ENCODE peak calls at places on chromosomes 4 and X, in nine cellular contexts. One of them, this sample, is unnamed.

GRCh38 chrX:129996120-129996519 is 13.7 kb downstream of the BCORL1 start:
- DNase-seq in pancreas: no peak
- DNase-seq in omental fat pad: no peak
- DNase-seq in GM13977: no peak
- DNase-seq in lung: no peak
- DNase-seq in epithelial cell of esophagus: peak
- DNase-seq in psoas muscle: no peak
- DNase-seq in breast epithelium: no peak
- DNase-seq in foreskin fibroblast: peak
- DNase-seq in this sample: no peak

GRCh38 chr4:40953253-40954118 is 203.7 kb downstream of the NSUN7 start:
- DNase-seq in pancreas: no peak
- DNase-seq in omental fat pad: no peak
- DNase-seq in GM13977: no peak
- DNase-seq in lung: no peak
- DNase-seq in epithelial cell of esophagus: no peak
- DNase-seq in psoas muscle: peak
- DNase-seq in breast epithelium: no peak
- DNase-seq in foreskin fibroblast: peak
- DNase-seq in this sample: no peak

GRCh38 chrX:14209034-14209433 is 179.3 kb upstream of the GEMIN8 start:
- DNase-seq in pancreas: no peak
- DNase-seq in omental fat pad: no peak
- DNase-seq in GM13977: no peak
- DNase-seq in lung: no peak
- DNase-seq in epithelial cell of esophagus: peak
- DNase-seq in psoas muscle: no peak
- DNase-seq in breast epithelium: no peak
- DNase-seq in foreskin fibroblast: no peak
- DNase-seq in this sample: no peak

GRCh38 chr4:56465599-56466295 is 1.7 kb upstream of the SRP72 start:
- DNase-seq in pancreas: no peak
- DNase-seq in omental fat pad: no peak
- DNase-seq in GM13977: no peak
- DNase-seq in lung: no peak
- DNase-seq in epithelial cell of esophagus: peak
- DNase-seq in psoas muscle: no peak
- DNase-seq in breast epithelium: no peak
- DNase-seq in foreskin fibroblast: peak
- DNase-seq in this sample: no peak

GRCh38 chr4:128279624-128280225 is 7.9 kb downstream of the PGRMC2 start:
- DNase-seq in pancreas: no peak
- DNase-seq in omental fat pad: no peak
- DNase-seq in GM13977: no peak
- DNase-seq in lung: no peak
- DNase-seq in epithelial cell of esophagus: no peak
- DNase-seq in psoas muscle: no peak
- DNase-seq in breast epithelium: no peak
- DNase-seq in foreskin fibroblast: no peak
- DNase-seq in this sample: no peak

GRCh38 chr4:83285022-83285387 is 407 bp upstream of the COQ2 start:
- DNase-seq in pancreas: no peak
- DNase-seq in omental fat pad: no peak
- DNase-seq in GM13977: peak
- DNase-seq in lung: peak
- DNase-seq in epithelial cell of esophagus: peak
- DNase-seq in psoas muscle: no peak
- DNase-seq in breast epithelium: no peak
- DNase-seq in foreskin fibroblast: peak
- DNase-seq in this sample: no peak

GRCh38 chrX:63765692-63766091 is 19.3 kb downstream of the ARHGEF9 start:
- DNase-seq in pancreas: no peak
- DNase-seq in omental fat pad: no peak
- DNase-seq in GM13977: no peak
- DNase-seq in lung: no peak
- DNase-seq in epithelial cell of esophagus: no peak
- DNase-seq in psoas muscle: no peak
- DNase-seq in breast epithelium: no peak
- DNase-seq in foreskin fibroblast: no peak
- DNase-seq in this sample: no peak

GRCh38 chrX:103124284-103124683 is 31.3 kb upstream of the NXF3 start:
- DNase-seq in pancreas: no peak
- DNase-seq in omental fat pad: no peak
- DNase-seq in GM13977: no peak
- DNase-seq in lung: no peak
- DNase-seq in epithelial cell of esophagus: no peak
- DNase-seq in psoas muscle: no peak
- DNase-seq in breast epithelium: no peak
- DNase-seq in foreskin fibroblast: no peak
- DNase-seq in this sample: no peak

GRCh38 chr4:164169591-164169990 is 584.3 kb upstream of the SMIM31 start:
- DNase-seq in pancreas: no peak
- DNase-seq in omental fat pad: no peak
- DNase-seq in GM13977: no peak
- DNase-seq in lung: no peak
- DNase-seq in epithelial cell of esophagus: peak
- DNase-seq in psoas muscle: no peak
- DNase-seq in breast epithelium: no peak
- DNase-seq in foreskin fibroblast: no peak
- DNase-seq in this sample: no peak

GRCh38 chr4:82998898-82999297 is 11.7 kb downstream of the LIN54 start:
- DNase-seq in pancreas: no peak
- DNase-seq in omental fat pad: no peak
- DNase-seq in GM13977: no peak
- DNase-seq in lung: no peak
- DNase-seq in epithelial cell of esophagus: no peak
- DNase-seq in psoas muscle: no peak
- DNase-seq in breast epithelium: no peak
- DNase-seq in foreskin fibroblast: no peak
- DNase-seq in this sample: no peak

GRCh38 chr4:63269156-63269555 is 1140.1 kb downstream of the TECRL start:
- DNase-seq in pancreas: no peak
- DNase-seq in omental fat pad: no peak
- DNase-seq in GM13977: no peak
- DNase-seq in lung: no peak
- DNase-seq in epithelial cell of esophagus: no peak
- DNase-seq in psoas muscle: no peak
- DNase-seq in breast epithelium: no peak
- DNase-seq in foreskin fibroblast: no peak
- DNase-seq in this sample: no peak

GRCh38 chr4:113837397-113837796 is 75.9 kb upstream of the CAMK2D start:
- DNase-seq in pancreas: no peak
- DNase-seq in omental fat pad: no peak
- DNase-seq in GM13977: peak
- DNase-seq in lung: no peak
- DNase-seq in epithelial cell of esophagus: peak
- DNase-seq in psoas muscle: no peak
- DNase-seq in breast epithelium: no peak
- DNase-seq in foreskin fibroblast: peak
- DNase-seq in this sample: no peak

GRCh38 chr4:126850286-126850685 is 782.5 kb upstream of the INTU start:
- DNase-seq in pancreas: no peak
- DNase-seq in omental fat pad: no peak
- DNase-seq in GM13977: no peak
- DNase-seq in lung: no peak
- DNase-seq in epithelial cell of esophagus: peak
- DNase-seq in psoas muscle: no peak
- DNase-seq in breast epithelium: no peak
- DNase-seq in foreskin fibroblast: peak
- DNase-seq in this sample: no peak

GRCh38 chr4:40888916-40889315 is 139.2 kb downstream of the NSUN7 start:
- DNase-seq in pancreas: no peak
- DNase-seq in omental fat pad: no peak
- DNase-seq in GM13977: no peak
- DNase-seq in lung: no peak
- DNase-seq in epithelial cell of esophagus: no peak
- DNase-seq in psoas muscle: no peak
- DNase-seq in breast epithelium: no peak
- DNase-seq in foreskin fibroblast: no peak
- DNase-seq in this sample: no peak

GRCh38 chr4:112817933-112818921 is 181.3 kb downstream of the LARP7 start:
- DNase-seq in pancreas: no peak
- DNase-seq in omental fat pad: peak
- DNase-seq in GM13977: peak
- DNase-seq in lung: peak
- DNase-seq in epithelial cell of esophagus: peak
- DNase-seq in psoas muscle: peak
- DNase-seq in breast epithelium: peak
- DNase-seq in foreskin fibroblast: peak
- DNase-seq in this sample: peak

GRCh38 chrX:130625381-130625780 is 223.6 kb downstream of the RBMX2 start:
- DNase-seq in pancreas: no peak
- DNase-seq in omental fat pad: no peak
- DNase-seq in GM13977: no peak
- DNase-seq in lung: no peak
- DNase-seq in epithelial cell of esophagus: no peak
- DNase-seq in psoas muscle: no peak
- DNase-seq in breast epithelium: no peak
- DNase-seq in foreskin fibroblast: peak
- DNase-seq in this sample: no peak

GRCh38 chr4:23889368-23889767 is 479 bp downstream of the PPARGC1A start:
- DNase-seq in pancreas: no peak
- DNase-seq in omental fat pad: no peak
- DNase-seq in GM13977: no peak
- DNase-seq in lung: no peak
- DNase-seq in epithelial cell of esophagus: no peak
- DNase-seq in psoas muscle: no peak
- DNase-seq in breast epithelium: no peak
- DNase-seq in foreskin fibroblast: no peak
- DNase-seq in this sample: no peak

GRCh38 chrX:41491267-41492004 is 44.3 kb downstream of the NYX start:
- DNase-seq in pancreas: no peak
- DNase-seq in omental fat pad: no peak
- DNase-seq in GM13977: no peak
- DNase-seq in lung: peak
- DNase-seq in epithelial cell of esophagus: peak
- DNase-seq in psoas muscle: peak
- DNase-seq in breast epithelium: peak
- DNase-seq in foreskin fibroblast: peak
- DNase-seq in this sample: no peak

GRCh38 chrX:140022482-140022881 is 57.2 kb upstream of the CXorf66 start:
- DNase-seq in pancreas: no peak
- DNase-seq in omental fat pad: no peak
- DNase-seq in GM13977: no peak
- DNase-seq in lung: no peak
- DNase-seq in epithelial cell of esophagus: no peak
- DNase-seq in psoas muscle: no peak
- DNase-seq in breast epithelium: no peak
- DNase-seq in foreskin fibroblast: no peak
- DNase-seq in this sample: no peak

GRCh38 chr4:1315838-1316536 is 26.3 kb downstream of the MAEA start:
- DNase-seq in pancreas: no peak
- DNase-seq in omental fat pad: no peak
- DNase-seq in GM13977: no peak
- DNase-seq in lung: no peak
- DNase-seq in epithelial cell of esophagus: no peak
- DNase-seq in psoas muscle: peak
- DNase-seq in breast epithelium: no peak
- DNase-seq in foreskin fibroblast: no peak
- DNase-seq in this sample: no peak

GRCh38 chrX:45143455-45143854 is 57.2 kb downstream of the DIPK2B start:
- DNase-seq in pancreas: no peak
- DNase-seq in omental fat pad: no peak
- DNase-seq in GM13977: no peak
- DNase-seq in lung: no peak
- DNase-seq in epithelial cell of esophagus: no peak
- DNase-seq in psoas muscle: no peak
- DNase-seq in breast epithelium: no peak
- DNase-seq in foreskin fibroblast: no peak
- DNase-seq in this sample: no peak

GRCh38 chr4:182015893-182016292 is 227.3 kb upstream of the TENM3 start:
- DNase-seq in pancreas: no peak
- DNase-seq in omental fat pad: no peak
- DNase-seq in GM13977: peak
- DNase-seq in lung: no peak
- DNase-seq in epithelial cell of esophagus: peak
- DNase-seq in psoas muscle: no peak
- DNase-seq in breast epithelium: no peak
- DNase-seq in foreskin fibroblast: no peak
- DNase-seq in this sample: no peak

GRCh38 chr4:155025762-155026457 is 182.5 kb upstream of the NPY2R start:
- DNase-seq in pancreas: peak
- DNase-seq in omental fat pad: no peak
- DNase-seq in GM13977: no peak
- DNase-seq in lung: peak
- DNase-seq in epithelial cell of esophagus: peak
- DNase-seq in psoas muscle: no peak
- DNase-seq in breast epithelium: no peak
- DNase-seq in foreskin fibroblast: peak
- DNase-seq in this sample: no peak
- TF ChIP-seq CTCF in pancreas: peak
- TF ChIP-seq CTCF in omental fat pad: no peak
- TF ChIP-seq CTCF in GM13977: peak
- TF ChIP-seq CTCF in lung: no peak
- TF ChIP-seq CTCF in epithelial cell of esophagus: peak
- TF ChIP-seq CTCF in psoas muscle: no peak
- TF ChIP-seq CTCF in breast epithelium: no peak
- TF ChIP-seq CTCF in foreskin fibroblast: no peak
- TF ChIP-seq CTCF in this sample: no peak

GRCh38 chrX:82218361-82218760 is 1016.5 kb downstream of the SH3BGRL start:
- DNase-seq in pancreas: no peak
- DNase-seq in omental fat pad: no peak
- DNase-seq in GM13977: peak
- DNase-seq in lung: no peak
- DNase-seq in epithelial cell of esophagus: peak
- DNase-seq in psoas muscle: no peak
- DNase-seq in breast epithelium: no peak
- DNase-seq in foreskin fibroblast: no peak
- DNase-seq in this sample: no peak
- TF ChIP-seq CTCF in pancreas: peak
- TF ChIP-seq CTCF in omental fat pad: no peak
- TF ChIP-seq CTCF in GM13977: peak
- TF ChIP-seq CTCF in lung: no peak
- TF ChIP-seq CTCF in epithelial cell of esophagus: peak
- TF ChIP-seq CTCF in psoas muscle: peak
- TF ChIP-seq CTCF in breast epithelium: peak
- TF ChIP-seq CTCF in foreskin fibroblast: no peak
- TF ChIP-seq CTCF in this sample: no peak

DNA sequence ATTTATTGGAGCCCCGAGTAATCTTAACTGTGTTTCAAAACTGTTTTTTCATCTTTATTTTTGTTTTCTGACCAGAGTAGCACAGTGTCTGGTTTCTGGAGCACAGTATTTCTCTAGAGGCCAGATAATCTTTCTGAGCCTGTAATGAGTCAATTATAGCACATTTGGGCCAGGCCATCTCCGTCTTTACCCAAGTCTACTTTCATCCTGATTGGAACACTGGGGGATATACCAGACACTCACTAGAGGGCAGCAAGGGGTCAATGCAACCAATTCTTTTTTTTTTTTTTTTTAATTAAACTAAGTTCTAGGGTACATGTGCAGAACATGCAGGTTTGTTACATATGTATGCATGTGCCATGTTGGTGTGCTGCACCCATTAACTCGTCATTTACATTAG is 282.0 kb downstream of the ARHGAP24 start:
- DNase-seq in pancreas: no peak
- DNase-seq in omental fat pad: no peak
- DNase-seq in GM13977: peak
- DNase-seq in lung: no peak
- DNase-seq in epithelial cell of esophagus: peak
- DNase-seq in psoas muscle: no peak
- DNase-seq in breast epithelium: no peak
- DNase-seq in foreskin fibroblast: peak
- DNase-seq in this sample: no peak
- TF ChIP-seq CTCF in pancreas: peak
- TF ChIP-seq CTCF in omental fat pad: no peak
- TF ChIP-seq CTCF in GM13977: peak
- TF ChIP-seq CTCF in lung: no peak
- TF ChIP-seq CTCF in epithelial cell of esophagus: peak
- TF ChIP-seq CTCF in psoas muscle: peak
- TF ChIP-seq CTCF in breast epithelium: no peak
- TF ChIP-seq CTCF in foreskin fibroblast: peak
- TF ChIP-seq CTCF in this sample: no peak

GRCh38 chr4:174255374-174255773 is 28.1 kb downstream of the FBXO8 start:
- DNase-seq in pancreas: no peak
- DNase-seq in omental fat pad: no peak
- DNase-seq in GM13977: no peak
- DNase-seq in lung: no peak
- DNase-seq in epithelial cell of esophagus: no peak
- DNase-seq in psoas muscle: no peak
- DNase-seq in breast epithelium: no peak
- DNase-seq in foreskin fibroblast: no peak
- DNase-seq in this sample: no peak
- TF ChIP-seq CTCF in pancreas: no peak
- TF ChIP-seq CTCF in omental fat pad: no peak
- TF ChIP-seq CTCF in GM13977: no peak
- TF ChIP-seq CTCF in lung: no peak
- TF ChIP-seq CTCF in epithelial cell of esophagus: no peak
- TF ChIP-seq CTCF in psoas muscle: no peak
- TF ChIP-seq CTCF in breast epithelium: no peak
- TF ChIP-seq CTCF in foreskin fibroblast: no peak
- TF ChIP-seq CTCF in this sample: no peak